ENCODE peak calls at places on chromosome 17, in five cellular contexts. R is AG10803; I is stimulated activated CD4-positive, alpha-beta T cell treated with anti-CD3 and anti-CD28 coated beads, Interleukin-15, amount 100 ng/mL, for 48 hours; F is right lobe of liver; H is NCI-H1417. Z is an unnamed sample.
A peak's percentile ranks its signal among the peaks of the same experiment; 100 is the strongest.

GRCh38 chr17:17128476-17129075 is 77.6 kb downstream of the PLD6 start:
- DNase-seq in R (no peak), I (no peak), F (peak; percentile 26), H (no peak), Z (no peak)

GRCh38 chr17:63611354-63611753 is 10.7 kb downstream of the TACO1 start:
- DNase-seq in R (no peak), I (peak; percentile 6), F (no peak), H (no peak), Z (no peak)

GRCh38 chr17:83006515-83007455 is 72.6 kb upstream of the METRNL start:
- DNase-seq in R (peak; percentile 38), I (no peak), F (no peak), H (peak; percentile 33), Z (no peak)

GRCh38 chr17:7862692-7863437 is 5.1 kb downstream of the CYB5D1 start:
- DNase-seq in R (peak; percentile 48), I (no peak), F (no peak), H (peak; percentile 71), Z (no peak)

GRCh38 chr17:290121-290521 is 62.5 kb downstream of the RPH3AL start:
- DNase-seq in R (no peak), I (no peak), F (peak; percentile 40), H (no peak), Z (no peak)

GRCh38 chr17:78957076-78957475 is 22.6 kb downstream of the LGALS3BP start:
- DNase-seq in R (peak; percentile 33), I (no peak), F (no peak), H (no peak), Z (no peak)

GRCh38 chr17:57257911-57258885 is 1.9 kb downstream of the MSI2 start:
- DNase-seq in R (no peak), I (no peak), F (no peak), H (peak; percentile 71), Z (no peak)

GRCh38 chr17:81325974-81326358 is 30.9 kb upstream of the SLC38A10 start:
- DNase-seq in R (no peak), I (no peak), F (no peak), H (no peak), Z (no peak)

GRCh38 chr17:62892870-62893338 is 73.1 kb upstream of the TANC2 start:
- DNase-seq in R (peak; percentile 79), I (no peak), F (no peak), H (no peak), Z (no peak)

GRCh38 chr17:79761894-79762570 is 15.9 kb upstream of the CBX2 start:
- DNase-seq in R (no peak), I (no peak), F (peak; percentile 35), H (no peak), Z (no peak)

Z was measured in BE2C.